ENCODE peak calls at places on chromosomes 12 and 14, in nine cellular contexts. O, E, M, C, L, B, P, X and Q are unnamed samples.

GRCh38 chr12:39616251-39616650 is 3.4 kb downstream of the ABCD2 start:
- DNase-seq in O (no peak), E (no peak), M (no peak), C (no peak), L (no peak), B (no peak), P (no peak), X (no peak), Q (no peak)

GRCh38 chr12:125175576-125175975 is 110.3 kb downstream of the AACS start:
- DNase-seq in O (no peak), E (no peak), M (no peak), C (no peak), L (no peak), B (no peak), P (no peak), X (no peak), Q (no peak)

GRCh38 chr12:85016423-85016822 is 19.7 kb downstream of the TSPAN19 start:
- DNase-seq in O (no peak), E (peak; percentile 33), M (peak; percentile 96), C (no peak), L (peak; percentile 97), B (no peak), P (peak; percentile 91), X (no peak), Q (no peak)

GRCh38 chr12:116542345-116542950 is 16.7 kb upstream of the MAP1LC3B2 start:
- DNase-seq in O (no peak), E (no peak), M (no peak), C (no peak), L (no peak), B (no peak), P (no peak), X (no peak), Q (no peak)

GRCh38 chr14:58663494-58664111 is 25.8 kb downstream of the DACT1 start:
- DNase-seq in O (no peak), E (no peak), M (peak; percentile 90), C (no peak), L (peak; percentile 57), B (no peak), P (no peak), X (no peak), Q (no peak)

GRCh38 chr14:97331058-97331457 is 533.9 kb downstream of the VRK1 start:
- DNase-seq in O (no peak), E (no peak), M (no peak), C (no peak), L (no peak), B (no peak), P (no peak), X (no peak), Q (no peak)

GRCh38 chr14:50667491-50668007 is 557 bp downstream of the SAV1 start:
- DNase-seq in O (no peak), E (no peak), M (no peak), C (no peak), L (no peak), B (no peak), P (no peak), X (peak; percentile 65), Q (no peak)

GRCh38 chr12:5345534-5345933 is 86.4 kb upstream of the NTF3 start:
- DNase-seq in O (no peak), E (no peak), M (no peak), C (no peak), L (no peak), B (no peak), P (no peak), X (no peak), Q (no peak)

GRCh38 chr14:103133213-103134140 is 10.2 kb downstream of the TNFAIP2 start:
- DNase-seq in O (no peak), E (no peak), M (no peak), C (no peak), L (no peak), B (no peak), P (no peak), X (no peak), Q (no peak)

GRCh38 chr12:63916561-63917476 is 72.3 kb downstream of the SRGAP1 start:
- DNase-seq in O (no peak), E (no peak), M (peak; percentile 64), C (no peak), L (peak; percentile 61), B (no peak), P (no peak), X (no peak), Q (no peak)

GRCh38 chr12:107318804-107319535 is 225.6 kb upstream of the CRY1 start:
- DNase-seq in O (no peak), E (no peak), M (peak; percentile 51), C (peak; percentile 36), L (peak; percentile 47), B (peak; percentile 78), P (no peak), X (no peak), Q (no peak)

GRCh38 chr12:61956545-61956944 is 303.7 kb upstream of the USP15 start:
- DNase-seq in O (no peak), E (no peak), M (no peak), C (no peak), L (no peak), B (no peak), P (no peak), X (no peak), Q (no peak)

GRCh38 chr12:111692575-111693210 is 6.8 kb downstream of the ACAD10 start:
- DNase-seq in O (no peak), E (peak; percentile 68), M (peak; percentile 15), C (no peak), L (no peak), B (no peak), P (no peak), X (no peak), Q (no peak)
- TF ChIP-seq CTCF in O (no peak), E (peak; percentile 38), M (no peak), C (peak; percentile 29), L (no peak), B (peak; percentile 22), P (no peak), X (no peak), Q (peak; percentile 20)

GRCh38 chr12:101925352-101925751 is 48.0 kb downstream of the DRAM1 start:
- DNase-seq in O (no peak), E (peak; percentile 18), M (peak; percentile 99), C (no peak), L (peak; percentile 94), B (no peak), P (no peak), X (peak; percentile 85), Q (no peak)
- TF ChIP-seq CTCF in O (no peak), E (no peak), M (no peak), C (no peak), L (no peak), B (no peak), P (no peak), X (no peak), Q (no peak)

DNA sequence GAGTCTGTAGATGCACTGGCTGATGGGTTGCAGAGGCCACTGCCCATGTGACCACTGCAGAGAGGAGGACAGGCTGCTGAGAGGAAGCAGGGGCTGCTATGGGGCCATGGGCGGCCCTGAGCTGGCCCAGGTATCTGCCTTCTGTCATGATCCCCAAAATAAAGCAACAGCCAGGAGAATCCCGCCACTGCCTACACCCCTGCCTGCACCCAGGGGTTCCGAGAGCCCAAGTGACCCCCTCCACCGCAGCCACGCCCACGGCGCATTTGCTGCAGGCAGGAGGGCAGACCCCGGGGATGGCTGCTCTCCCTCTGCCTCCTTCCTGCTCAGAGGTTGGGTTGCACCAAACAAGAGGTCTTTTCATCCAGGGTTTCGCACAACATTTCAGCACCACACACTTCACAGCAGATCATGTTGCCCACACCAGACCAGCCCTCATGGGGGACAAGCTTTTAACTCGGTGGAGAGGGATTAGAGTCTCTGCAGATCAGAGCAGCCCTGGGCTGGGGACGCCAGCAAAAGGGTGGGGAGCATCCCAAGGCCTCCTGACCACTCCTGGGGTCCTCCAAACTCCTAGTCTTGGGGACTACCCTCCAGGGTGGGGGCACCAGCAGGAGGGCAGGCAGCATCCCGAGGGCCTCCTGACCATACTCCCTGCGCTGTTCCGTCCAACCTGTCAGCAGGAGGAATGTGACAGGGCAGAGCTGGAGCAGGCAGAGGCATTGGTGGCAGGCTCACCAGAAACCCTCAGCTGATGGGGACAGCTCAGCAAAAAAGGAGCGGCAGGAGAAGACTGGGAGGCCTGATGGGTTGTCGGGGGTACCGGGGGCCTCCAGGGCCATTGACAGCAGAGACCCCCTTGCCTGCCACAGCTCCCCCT is 14.1 kb downstream of the CCDC85C start:
- DNase-seq in O (no peak), E (no peak), M (no peak), C (no peak), L (no peak), B (no peak), P (no peak), X (no peak), Q (no peak)
- TF ChIP-seq CTCF in O (no peak), E (no peak), M (no peak), C (no peak), L (no peak), B (no peak), P (no peak), X (no peak), Q (no peak)

GRCh38 chr14:55128386-55129085 is 516 bp upstream of the LGALS3 start:
- DNase-seq in O (no peak), E (no peak), M (no peak), C (no peak), L (no peak), B (no peak), P (no peak), X (no peak), Q (no peak)
- TF ChIP-seq CTCF in O (no peak), E (no peak), M (no peak), C (no peak), L (no peak), B (no peak), P (no peak), X (no peak), Q (no peak)